ENCODE peak calls at places on chromosomes 7 and 10, in seven cellular contexts. R is fibroblast of villous mesenchyme, L is neural progenitor cell, K is fibroblast of lung, N is fibroblast of pulmonary artery, A is adrenal gland, P is pancreas. Y is an unnamed sample.

GRCh38 chr7:3953133-3953532 is 652.1 kb downstream of the SDK1 start:
- DNase-seq in N (no peak), A (no peak), R (no peak), L (no peak), K (no peak), P (no peak), Y (no peak)

GRCh38 chr7:99772565-99772964 is 11.4 kb downstream of the CYP3A4 start:
- DNase-seq in K (no peak), A (no peak), R (no peak), N (no peak), L (no peak), P (no peak), Y (no peak)

GRCh38 chr7:95960706-95961244 is 188.4 kb downstream of the DYNC1I1 start:
- DNase-seq in K (no peak), A (no peak), N (no peak), L (no peak), R (no peak), P (no peak), Y (no peak)

GRCh38 chr7:35723011-35723410 is 28.1 kb upstream of the HERPUD2 start:
- DNase-seq in P (no peak), A (no peak), K (peak; percentile 14), R (no peak), N (no peak), L (no peak), Y (peak; percentile 68)

GRCh38 chr7:359776-360361 is 69.9 kb downstream of the FOXL3 start:
- DNase-seq in N (no peak), K (no peak), R (no peak), P (no peak), A (no peak), L (no peak), Y (no peak)

GRCh38 chr10:88651131-88651541 is 13.1 kb upstream of the LIPF start:
- DNase-seq in P (no peak), K (peak; percentile 92), N (peak; percentile 92), L (no peak), R (peak; percentile 83), A (no peak), Y (peak; percentile 94)

GRCh38 chr10:47326306-47326926 is 4.2 kb downstream of the GDF2 start:
- DNase-seq in L (no peak), N (no peak), K (no peak), P (no peak), R (no peak), A (no peak), Y (no peak)

GRCh38 chr7:96311967-96312366 is 9.9 kb downstream of the SLC25A13 start:
- DNase-seq in K (peak; percentile 20), L (no peak), N (peak; percentile 69), R (peak; percentile 85), P (no peak), A (peak; percentile 77), Y (peak; percentile 50)

GRCh38 chr7:66047426-66047825 is 28.2 kb upstream of the ASL start:
- DNase-seq in N (peak; percentile 93), A (peak; percentile 45), K (peak; percentile 97), L (no peak), R (peak; percentile 79), P (no peak), Y (peak; percentile 98)

GRCh38 chr10:101035314-101035713 is 4.3 kb downstream of the SFXN3 start:
- DNase-seq in K (no peak), N (no peak), R (no peak), L (no peak), P (no peak), A (no peak), Y (no peak)

GRCh38 chr10:21675157-21675796 is 141.2 kb downstream of the MLLT10 start:
- DNase-seq in R (peak; percentile 36), P (peak; percentile 29), A (peak; percentile 33), L (peak; percentile 45), N (peak; percentile 55), K (peak; percentile 17), Y (peak; percentile 44)

GRCh38 chr7:106178593-106179134 is 66.6 kb upstream of the SYPL1 start:
- DNase-seq in P (peak; percentile 21), A (no peak), K (peak; percentile 47), R (peak; percentile 63), L (no peak), N (peak; percentile 83), Y (peak; percentile 88)

GRCh38 chr7:153324094-153324493 is 564.5 kb downstream of the ACTR3B start:
- DNase-seq in P (no peak), A (no peak), K (no peak), L (no peak), N (no peak), R (no peak), Y (no peak)

GRCh38 chr7:156858523-156858922 is 34.5 kb downstream of the LMBR1 start:
- DNase-seq in P (no peak), K (no peak), N (no peak), A (no peak), R (no peak), L (no peak), Y (no peak)

GRCh38 chr7:36811807-36812206 is 87.5 kb upstream of the AOAH start:
- DNase-seq in A (no peak), L (no peak), R (no peak), N (no peak), K (peak; percentile 27), P (no peak), Y (no peak)

GRCh38 chr7:47882635-47883034 is 65.6 kb downstream of the PKD1L1 start:
- DNase-seq in N (no peak), K (no peak), A (no peak), P (no peak), L (no peak), R (no peak), Y (no peak)

DNA sequence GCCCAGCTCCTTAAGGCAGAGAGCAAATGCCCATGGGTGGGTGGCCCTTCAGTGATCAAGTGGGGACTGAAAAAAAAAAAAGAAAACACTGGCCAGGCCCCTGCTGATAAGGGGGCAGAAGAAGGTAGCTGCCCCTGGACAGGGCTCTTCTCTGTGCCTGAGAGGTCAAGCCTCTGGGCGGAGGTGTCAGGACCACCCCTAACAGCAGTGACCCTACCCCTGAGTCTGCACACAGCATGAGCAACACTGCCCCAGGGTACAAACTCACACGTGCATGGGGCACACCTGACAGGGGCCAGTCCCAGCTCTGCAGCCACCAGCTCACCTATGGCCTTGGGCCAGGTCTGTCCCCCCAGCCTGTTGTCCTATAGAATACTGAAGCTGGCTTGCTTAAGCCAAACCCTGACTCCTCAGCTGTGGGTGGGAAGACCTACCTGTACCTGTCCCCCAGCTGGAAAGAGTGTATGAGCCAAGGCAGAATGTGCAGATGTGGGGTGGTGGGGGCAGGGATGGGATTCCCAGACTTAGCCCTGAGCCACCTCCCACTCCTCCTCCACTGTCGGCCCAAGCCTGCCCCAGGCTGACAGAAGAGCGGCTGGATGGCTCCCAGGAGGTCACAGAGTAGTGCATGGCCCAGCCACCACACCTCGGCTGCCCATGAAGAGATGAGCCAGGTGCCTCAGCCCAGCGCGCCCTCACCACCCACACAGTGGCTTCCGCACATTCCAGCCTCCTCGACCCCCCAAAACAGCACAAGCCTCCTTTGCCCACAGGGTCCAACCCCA is 23.7 kb downstream of the KCNH2 start:
- DNase-seq in R (no peak), P (no peak), K (no peak), A (no peak), N (no peak), L (no peak), Y (no peak)
- H3K4me3 ChIP-seq in R (no peak overlapping the region), P (no peak overlapping the region), K (no peak overlapping the region), A (no peak overlapping the region), N (no peak overlapping the region), L (no peak overlapping the region), Y (no peak overlapping the region)

GRCh38 chr7:92633211-92633906 is 43.2 kb upstream of the FAM133B start:
- DNase-seq in K (peak; percentile 98), P (peak; percentile 15), A (peak; percentile 39), R (peak; percentile 83), L (no peak), N (peak; percentile 94), Y (peak; percentile 91)
- TF ChIP-seq CTCF in K (no peak), P (no peak), A (no peak), R (no peak), L (no peak), N (no peak), Y (no peak)

DNA sequence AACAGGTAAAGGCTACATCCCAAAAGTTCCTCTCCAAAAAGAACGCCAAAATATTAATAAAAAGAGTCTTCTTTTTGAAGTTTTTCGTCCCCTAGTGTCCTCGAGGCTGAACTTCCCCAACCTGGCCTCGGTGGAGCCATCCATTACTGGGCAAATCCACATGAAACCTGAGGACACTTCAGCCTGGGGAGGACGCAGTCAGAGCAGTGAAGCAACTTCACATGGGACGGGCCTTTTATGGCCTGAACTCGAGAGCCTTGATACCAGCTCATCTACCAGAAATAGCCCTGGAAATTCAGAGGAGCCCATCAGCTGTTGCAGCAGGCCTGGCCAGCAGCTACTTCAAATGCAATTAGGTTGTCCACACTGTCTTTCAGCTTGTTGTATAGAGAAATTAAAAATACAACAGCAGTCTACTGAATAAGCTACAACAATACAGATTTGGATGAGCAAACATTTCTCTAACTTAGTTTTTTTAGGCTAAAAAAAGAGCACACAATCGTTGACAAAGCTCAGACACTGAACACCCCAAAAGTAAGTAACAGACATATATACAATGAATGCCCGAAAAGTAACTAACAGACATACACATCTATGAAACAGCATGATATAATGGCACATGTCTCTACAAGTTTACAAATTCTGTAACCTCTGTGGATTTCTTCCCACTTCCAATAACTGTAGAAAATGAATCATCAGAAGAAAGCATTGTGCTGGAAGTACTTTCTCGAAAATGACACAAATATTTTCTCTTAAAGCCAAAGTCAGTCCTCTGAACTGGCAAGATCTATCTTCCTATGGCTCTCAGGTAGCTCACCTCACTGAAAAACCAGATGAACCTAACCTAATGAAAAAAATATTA is at the start of gene SVIL:
- DNase-seq in A (peak; percentile 62), N (peak; percentile 79), K (peak; percentile 81), L (peak; percentile 32), R (peak; percentile 87), P (no peak), Y (peak; percentile 90)
- H3K4me3 ChIP-seq in A (no peak within 1 kb of the TSS), N (peak within 1 kb of the TSS; percentile 3), K (no peak within 1 kb of the TSS), L (peak within 1 kb of the TSS; percentile 2), R (peak within 1 kb of the TSS; percentile 24), P (no peak within 1 kb of the TSS), Y (peak within 1 kb of the TSS; percentile 30)

DNA sequence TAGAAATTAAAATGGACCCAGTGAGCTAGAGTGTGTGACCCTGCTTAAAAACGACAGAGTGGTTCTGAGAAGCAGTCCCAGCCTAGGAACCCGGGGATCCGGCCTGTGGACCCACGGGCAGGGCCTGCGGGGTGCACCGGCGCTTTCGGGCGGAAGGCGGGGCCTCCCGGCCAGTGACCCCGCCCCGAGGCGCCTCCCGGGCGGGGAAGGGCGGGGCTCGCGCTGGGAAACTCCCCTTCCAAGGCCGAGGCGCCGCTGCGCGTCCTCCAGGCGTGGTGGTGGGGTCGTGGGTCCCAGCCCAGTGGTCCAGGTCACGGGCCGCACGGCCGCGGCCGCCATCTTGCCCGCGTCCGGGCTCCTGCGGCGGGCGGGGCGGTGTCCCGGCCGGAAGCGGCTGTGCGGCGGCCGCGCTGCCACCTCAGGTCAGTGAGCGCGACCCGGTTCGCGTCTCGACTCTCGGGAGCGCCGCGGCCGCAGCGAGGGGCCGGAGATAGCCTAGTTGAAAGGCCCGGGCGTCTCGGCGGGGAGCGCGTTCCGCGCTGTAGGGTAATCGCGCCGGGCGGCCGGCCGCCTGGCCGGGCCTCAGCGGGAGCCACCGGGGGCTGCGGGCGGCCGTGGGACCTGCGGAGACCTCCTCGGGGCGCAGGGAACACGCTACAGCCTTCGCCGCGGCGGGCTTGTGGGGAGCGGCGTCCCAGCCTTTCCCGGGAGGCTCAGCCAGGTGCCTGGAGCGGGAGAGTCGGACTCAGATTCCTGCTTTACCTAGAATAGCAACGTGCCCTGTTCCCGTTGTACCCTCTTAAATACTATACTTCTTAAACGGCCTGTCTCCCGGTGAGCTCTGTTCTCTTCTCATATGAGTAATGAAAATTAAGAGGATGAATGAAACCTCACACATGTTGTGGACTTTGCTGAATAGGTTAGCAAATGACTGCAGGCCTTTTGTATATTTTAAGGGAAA is at the start of gene MIOS:
- DNase-seq in L (peak; percentile 87), A (peak; percentile 84), N (peak; percentile 77), P (peak; percentile 90), K (peak; percentile 72), R (peak; percentile 78), Y (peak; percentile 82)
- TF ChIP-seq CTCF in L (no peak), A (no peak), N (no peak), P (no peak), K (no peak), R (no peak), Y (no peak)